ENCODE peak calls at places on chromosomes 16 and 17, in seven cellular contexts. I is cardiac fibroblast, U is left ventricle myocardium inferior, H is right atrium auricular region, E is stomach, O is H1, D is dorsolateral prefrontal cortex. C is an unnamed sample.
A peak's percentile ranks its signal among the peaks of the same experiment; 100 is the strongest.

GRCh38 chr17:46964315-46965265 is 14.5 kb downstream of the RPRML start:
- DNase-seq in I (no peak), U (no peak), H (no peak), E (no peak), O (peak; percentile 66), D (no peak), C (no peak)

GRCh38 chr16:31872201-31872600 is 1.4 kb upstream of the ZNF267 start:
- DNase-seq in I (no peak), U (no peak), H (no peak), E (no peak), O (no peak), D (no peak), C (no peak)

GRCh38 chr16:57795431-57795878 is 6.8 kb downstream of the KIFC3 start:
- DNase-seq in I (peak; percentile 67), U (peak; percentile 41), H (no peak), E (peak; percentile 73), O (peak; percentile 72), D (peak; percentile 74), C (peak; percentile 66)

GRCh38 chr16:50244504-50245416 is 21.6 kb upstream of the ADCY7 start:
- DNase-seq in I (no peak), U (no peak), H (no peak), E (no peak), O (peak; percentile 71), D (no peak), C (no peak)

GRCh38 chr16:66848172-66848571 is 4.0 kb downstream of the CA7 start:
- DNase-seq in I (no peak), U (no peak), H (no peak), E (no peak), O (no peak), D (no peak), C (no peak)

GRCh38 chr17:57296231-57296630 is 39.9 kb downstream of the MSI2 start:
- DNase-seq in I (no peak), U (no peak), H (no peak), E (no peak), O (no peak), D (no peak), C (no peak)

GRCh38 chr16:31527617-31528287 is at the start of gene AHSP:
- DNase-seq in I (no peak), U (no peak), H (no peak), E (no peak), O (no peak), D (no peak), C (no peak)

GRCh38 chr16:84072014-84072413 is 29.4 kb upstream of the SLC38A8 start:
- DNase-seq in I (peak; percentile 48), U (no peak), H (no peak), E (no peak), O (no peak), D (no peak), C (no peak)

GRCh38 chr17:67608691-67609090 is 109.0 kb upstream of the NOL11 start:
- DNase-seq in I (peak; percentile 96), U (no peak), H (no peak), E (no peak), O (no peak), D (no peak), C (peak; percentile 76)

GRCh38 chr16:14500791-14501190 is 129.3 kb downstream of the PARN start:
- DNase-seq in I (peak; percentile 33), U (no peak), H (no peak), E (no peak), O (no peak), D (no peak), C (peak; percentile 59)

GRCh38 chr16:75198135-75198600 is 8.8 kb downstream of the CTRB2 start:
- DNase-seq in I (peak; percentile 51), U (no peak), H (no peak), E (peak; percentile 24), O (no peak), D (no peak), C (peak; percentile 66)

GRCh38 chr16:14388243-14388642 is 241.8 kb downstream of the PARN start:
- DNase-seq in I (no peak), U (no peak), H (no peak), E (no peak), O (no peak), D (no peak), C (no peak)

GRCh38 chr16:301950-302349 is 19.0 kb downstream of the PDIA2 start:
- DNase-seq in I (no peak), U (no peak), H (no peak), E (no peak), O (no peak), D (no peak), C (no peak)

GRCh38 chr17:82356028-82356427 is 3.0 kb upstream of the TEX19 start:
- DNase-seq in I (peak; percentile 34), U (no peak), H (no peak), E (peak; percentile 49), O (no peak), D (no peak), C (no peak)

GRCh38 chr16:79466111-79466510 is 134.4 kb downstream of the MAF start:
- DNase-seq in I (no peak), U (no peak), H (no peak), E (no peak), O (no peak), D (no peak), C (no peak)

GRCh38 chr17:50882851-50883250 is 16.7 kb upstream of the TOB1 start:
- DNase-seq in I (peak; percentile 70), U (no peak), H (no peak), E (no peak), O (no peak), D (no peak), C (peak; percentile 67)

GRCh38 chr16:66097746-66098145 is 268.7 kb upstream of the CDH5 start:
- DNase-seq in I (no peak), U (no peak), H (no peak), E (no peak), O (no peak), D (no peak), C (no peak)

GRCh38 chr17:76125922-76126321 is 15.1 kb downstream of the FOXJ1 start:
- DNase-seq in I (no peak), U (no peak), H (no peak), E (no peak), O (no peak), D (no peak), C (no peak)

GRCh38 chr17:50117202-50118040 is 12.5 kb downstream of the SAMD14 start:
- DNase-seq in I (peak; percentile 39), U (no peak), H (no peak), E (peak; percentile 74), O (peak; percentile 83), D (no peak), C (peak; percentile 44)

GRCh38 chr16:20920091-20920490 is 19.5 kb downstream of the LYRM1 start:
- DNase-seq in I (no peak), U (no peak), H (no peak), E (no peak), O (no peak), D (no peak), C (no peak)

DNA sequence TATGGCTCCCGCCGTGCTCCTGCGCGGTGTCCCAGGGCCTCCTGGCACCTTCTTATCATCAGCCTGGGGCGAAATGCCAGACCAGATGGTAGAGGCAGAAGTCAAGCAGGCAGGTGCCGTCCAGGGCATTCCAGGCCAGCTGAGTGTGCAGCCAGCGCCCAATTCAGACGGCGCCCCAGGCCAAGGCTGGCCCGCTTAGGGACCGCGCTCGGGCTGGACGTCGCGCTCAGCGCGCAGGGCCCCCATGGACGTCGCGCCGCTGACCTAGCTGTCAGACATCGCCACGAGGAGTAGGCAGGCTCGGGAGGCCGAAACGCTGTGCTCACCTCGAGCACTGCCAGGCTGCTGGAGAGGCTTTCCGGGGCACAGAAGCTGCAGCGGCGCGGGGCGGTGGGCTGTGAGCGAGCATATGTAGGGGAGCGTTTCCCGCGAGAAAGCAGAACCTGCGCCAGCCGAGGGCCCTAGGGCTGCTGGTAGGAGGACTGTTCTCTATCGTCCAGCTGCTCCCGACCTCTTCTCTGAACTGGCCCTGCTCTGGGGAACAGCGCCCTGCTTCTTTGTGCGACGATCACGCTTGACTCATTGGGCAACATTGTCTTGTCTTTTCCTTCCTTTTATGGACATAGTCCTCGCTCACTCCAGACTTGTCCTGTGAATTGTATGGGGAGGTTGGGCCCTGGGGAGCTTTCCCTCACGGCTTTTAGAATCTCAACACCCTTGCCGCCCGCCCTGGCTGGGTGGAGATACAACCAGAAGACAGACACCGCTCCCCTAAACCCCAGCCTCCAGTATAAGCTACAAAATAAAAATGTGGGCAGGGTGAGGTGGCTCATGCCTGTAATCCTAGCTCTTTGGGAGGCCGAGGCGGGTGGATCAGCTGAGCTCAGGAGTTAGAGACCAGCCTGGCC is 8.4 kb upstream of the CA4 start:
- DNase-seq in I (peak; percentile 71), U (no peak), H (no peak), E (peak; percentile 89), O (peak; percentile 69), D (no peak), C (peak; percentile 23)
- H3K4me3 ChIP-seq in I (no peak overlapping the region), U (no peak overlapping the region), H (no peak overlapping the region), E (peak overlapping the region; percentile 36), O (peak overlapping the region; percentile 38), D (no peak overlapping the region), C (no peak overlapping the region)

GRCh38 chr16:61344791-61345190 is 691.4 kb downstream of the CDH8 start:
- DNase-seq in I (no peak), U (no peak), H (no peak), E (no peak), O (no peak), D (no peak), C (no peak)
- TF ChIP-seq CTCF in I (no peak), U (no peak), H (no peak), E (no peak), O (no peak), D (no peak), C (no peak)

GRCh38 chr17:81000631-81001357 is 9.2 kb downstream of the CHMP6 start:
- DNase-seq in I (no peak), U (no peak), H (no peak), E (peak; percentile 45), O (no peak), D (no peak), C (no peak)

GRCh38 chr17:81002409-81003361 is 11.0 kb downstream of the CHMP6 start:
- DNase-seq in I (peak; percentile 70), U (peak; percentile 63), H (peak; percentile 91), E (peak; percentile 72), O (no peak), D (peak; percentile 63), C (peak; percentile 52)

GRCh38 chr17:81002013-81002384 is 10.4 kb downstream of the CHMP6 start:
- DNase-seq in I (no peak), U (no peak), H (no peak), E (no peak), O (no peak), D (no peak), C (no peak)

GRCh38 chr17:81004336-81005015 is 12.8 kb downstream of the CHMP6 start:
- DNase-seq in I (no peak), U (no peak), H (no peak), E (no peak), O (no peak), D (no peak), C (no peak)

GRCh38 chr17:81003711-81004335 is 12.2 kb downstream of the CHMP6 start:
- DNase-seq in I (no peak), U (no peak), H (no peak), E (no peak), O (no peak), D (no peak), C (no peak)
- H3K4me3 ChIP-seq in I (no peak overlapping the region), U (peak overlapping the region; percentile 47), H (peak overlapping the region; percentile 34), E (peak overlapping the region; percentile 39), O (peak overlapping the region; percentile 29), D (no peak overlapping the region), C (peak overlapping the region; percentile 10)

DNA sequence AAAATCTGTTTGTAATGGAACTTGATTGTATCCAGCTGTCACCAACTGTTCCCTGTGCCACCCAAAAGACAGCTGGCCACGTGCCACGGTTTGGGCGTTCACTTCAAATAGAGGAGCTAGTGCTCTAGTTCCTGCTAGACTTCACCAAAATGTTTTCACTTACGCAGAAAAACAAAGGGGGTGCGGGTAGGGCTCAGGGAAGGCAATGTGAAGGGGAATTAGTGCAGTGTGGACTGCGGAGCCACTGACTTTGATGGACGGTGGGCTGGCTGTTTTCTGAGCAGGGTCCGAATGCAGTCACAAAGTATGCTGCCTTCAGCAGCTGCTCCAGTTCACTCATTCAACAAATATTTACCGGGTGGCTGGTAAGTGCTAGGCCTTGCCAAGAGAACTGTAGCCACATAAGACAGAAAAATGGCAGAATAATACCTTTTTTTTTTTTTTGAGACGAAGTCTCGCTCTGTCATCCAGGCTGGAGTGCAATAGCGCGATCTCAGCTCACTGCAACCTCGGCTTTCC is 7.6 kb upstream of the CYTH1 start:
- DNase-seq in I (peak; percentile 57), U (peak; percentile 86), H (peak; percentile 87), E (peak; percentile 90), O (no peak), D (peak; percentile 77), C (peak; percentile 88)
- TF ChIP-seq CTCF in I (no peak), U (no peak), H (no peak), E (no peak), O (no peak), D (no peak), C (no peak)